ENCODE peak calls at places on chromosome 9, in four cellular contexts. B is K562, U is HepG2, A is WTC11. C is an unnamed sample.

GRCh38 chr9:114558027-114558675 is 29.4 kb upstream of the ATP6V1G1 start:
- DNase-seq in U (peak; percentile 33), B (no peak), A (no peak), C (no peak)

GRCh38 chr9:124219290-124219605 is 38.5 kb upstream of the NEK6 start:
- DNase-seq in B (no peak), A (no peak), U (no peak), C (no peak)

GRCh38 chr9:3699868-3700267 is 174.1 kb upstream of the RFX3 start:
- DNase-seq in B (no peak), U (no peak), A (no peak), C (no peak)

GRCh38 chr9:698276-698675 is 143.2 kb upstream of the DMRT1 start:
- DNase-seq in B (no peak), A (no peak), U (no peak), C (no peak)

GRCh38 chr9:77820293-77820954 is 172.3 kb upstream of the GNA14 start:
- DNase-seq in B (peak; percentile 23), A (no peak), U (no peak), C (no peak)

GRCh38 chr9:91494751-91495150 is 71.1 kb upstream of the NFIL3 start:
- DNase-seq in U (no peak), B (no peak), A (no peak), C (no peak)

GRCh38 chr9:136522354-136523237 is 23.3 kb downstream of the NOTCH1 start:
- DNase-seq in U (no peak), A (no peak), B (no peak), C (no peak)

GRCh38 chr9:120212153-120212852 is 367.7 kb downstream of the CDK5RAP2 start:
- DNase-seq in A (no peak), U (no peak), B (no peak), C (no peak)

GRCh38 chr9:108634164-108634563 is 221.6 kb downstream of the ACTL7B start:
- DNase-seq in U (no peak), B (no peak), A (no peak), C (peak; percentile 12)

DNA sequence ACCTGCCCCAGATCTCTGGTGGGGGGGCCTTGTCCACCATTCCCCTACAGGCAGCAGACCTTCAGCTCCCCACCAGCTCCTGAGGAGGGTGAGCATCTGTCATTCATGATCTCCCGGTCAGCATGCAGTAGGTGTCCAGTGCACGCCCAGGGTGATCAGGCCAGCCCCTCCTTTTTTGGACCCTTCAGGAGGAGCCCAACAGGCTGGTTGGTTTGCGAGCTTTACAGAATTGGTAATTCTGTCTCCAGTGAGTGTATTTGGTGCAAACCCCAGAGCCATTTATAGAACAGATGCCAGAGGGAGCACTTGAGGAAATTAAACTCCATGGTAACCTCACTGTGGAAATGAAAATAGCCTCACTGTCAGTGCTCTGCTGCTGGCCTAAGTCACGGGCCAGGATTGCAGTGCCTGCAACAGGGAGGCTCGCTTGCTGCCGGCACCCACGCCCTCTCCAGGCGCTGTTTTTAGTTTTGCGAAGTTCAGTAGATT is 23.4 kb downstream of the WNK2 start:
- DNase-seq in A (no peak), U (no peak), B (no peak), C (no peak)
- TF ChIP-seq ELF4 in A (no peak), U (no peak), B (no peak), C (no peak)

GRCh38 chr9:121727295-121728028 is 76.0 kb downstream of the DAB2IP start:
- DNase-seq in B (no peak), U (no peak), A (no peak), C (no peak)

GRCh38 chr9:121720992-121721350 is 69.5 kb downstream of the DAB2IP start:
- DNase-seq in B (no peak), A (no peak), U (no peak), C (no peak)

GRCh38 chr9:121721770-121722169 is 70.3 kb downstream of the DAB2IP start:
- DNase-seq in U (no peak), A (no peak), B (no peak), C (no peak)

GRCh38 chr9:121728916-121729315 is 77.5 kb downstream of the DAB2IP start:
- DNase-seq in A (no peak), B (no peak), U (no peak), C (no peak)

GRCh38 chr9:121725008-121725795 is 73.8 kb downstream of the DAB2IP start:
- DNase-seq in B (no peak), A (no peak), U (no peak), C (no peak)
- TF ChIP-seq SP1 in B (no peak), A (no peak), U (no peak), C (no peak)

GRCh38 chr9:128416432-128417019 is 4.1 kb upstream of the CERCAM start:
- DNase-seq in B (no peak), A (no peak), U (no peak), C (no peak)

GRCh38 chr9:128420651-128421473 is at the start of gene CERCAM:
- DNase-seq in U (peak; percentile 34), B (peak; percentile 92), A (peak; percentile 65), C (peak; percentile 81)

GRCh38 chr9:128420060-128420650 is 502 bp upstream of the CERCAM start:
- DNase-seq in B (peak; percentile 92), U (peak; percentile 39), A (peak; percentile 63), C (peak; percentile 81)

GRCh38 chr9:128421474-128422010 is 885 bp downstream of the CERCAM start:
- DNase-seq in U (no peak), B (peak; percentile 47), A (no peak), C (no peak)

GRCh38 chr9:128419061-128419925 is 1.4 kb upstream of the CERCAM start:
- DNase-seq in A (no peak), B (peak; percentile 44), U (no peak), C (peak; percentile 60)
- TF ChIP-seq ELF4 in A (no peak), B (no peak), U (no peak), C (no peak)

GRCh38 chr9:83628540-83628939 is 5.6 kb downstream of the IDNK start:
- DNase-seq in B (no peak), A (no peak), U (no peak), C (no peak)

GRCh38 chr9:83629433-83630104 is 6.6 kb downstream of the IDNK start:
- DNase-seq in U (peak; percentile 88), A (no peak), B (no peak), C (no peak)

GRCh38 chr9:83633260-83633659 is 10.3 kb downstream of the IDNK start:
- DNase-seq in B (no peak), U (no peak), A (no peak), C (no peak)

GRCh38 chr9:83633676-83634075 is 10.7 kb downstream of the IDNK start:
- DNase-seq in B (no peak), U (no peak), A (no peak), C (no peak)

DNA sequence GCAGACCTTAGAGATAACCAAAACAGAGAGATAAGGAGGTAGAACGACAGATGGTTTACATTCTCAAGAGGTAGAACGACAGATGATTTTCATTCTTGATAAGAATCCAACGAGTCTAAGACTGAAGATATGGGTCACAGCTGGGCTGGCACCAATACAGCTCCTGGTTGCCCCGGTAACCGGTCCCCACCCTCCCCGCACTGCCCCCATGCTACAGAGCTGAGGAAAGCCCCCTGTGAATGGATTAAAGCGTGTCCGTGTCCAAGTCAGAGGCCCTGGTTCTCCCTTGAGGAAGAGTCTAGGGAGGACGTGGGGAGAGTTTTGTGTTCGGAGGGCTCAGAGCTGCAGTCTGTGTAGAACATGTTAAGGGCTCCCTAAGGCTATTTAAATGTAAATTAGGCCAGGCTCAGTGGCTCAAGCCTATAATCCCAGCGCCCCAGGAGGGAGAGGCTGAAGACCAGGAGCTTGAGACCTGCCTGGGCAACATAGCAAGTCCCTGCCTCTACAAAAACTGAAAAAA is 8.1 kb downstream of the IDNK start:
- DNase-seq in A (peak; percentile 69), B (no peak), U (no peak), C (no peak)
- TF ChIP-seq SP1 in A (no peak), B (no peak), U (no peak), C (no peak)

GRCh38 chr9:19720374-19720773 is 68.5 kb downstream of the SLC24A2 start:
- DNase-seq in A (no peak), U (peak; percentile 26), B (no peak), C (peak; percentile 53)
- TF ChIP-seq ELF4 in A (no peak), U (no peak), B (no peak), C (no peak)